ENCODE peak calls at places on chromosome 14, in six cellular contexts. O is BJ, Q is HL-60, U is lung, E is HCT116, P is IMR-90. C is an unnamed sample. For H3K27me3, the result is how much of the 10 kb centered on the place peaks cover.

GRCh38 chr14:77641534-77642341 is 25.3 kb upstream of the SPTLC2 start:
- DNase-seq in Q (peak), E (no peak), P (peak), U (peak), O (no peak), C (peak)

GRCh38 chr14:89061696-89062095 is 237.2 kb downstream of the TTC8 start:
- DNase-seq in O (no peak), P (no peak), Q (no peak), E (no peak), U (no peak), C (no peak)

GRCh38 chr14:24130380-24130716 is at the start of gene FITM1:
- DNase-seq in Q (no peak), E (no peak), U (no peak), O (no peak), P (no peak), C (no peak)

GRCh38 chr14:82125963-82126362 is 592.3 kb upstream of the SEL1L start:
- DNase-seq in O (no peak), P (no peak), Q (no peak), E (no peak), U (no peak), C (no peak)

GRCh38 chr14:47012533-47012932 is 361.0 kb upstream of the RPL10L start:
- DNase-seq in E (no peak), U (no peak), Q (no peak), O (no peak), P (no peak), C (no peak)

GRCh38 chr14:101074124-101075024 is 170.9 kb upstream of the RTL1 start:
- DNase-seq in U (peak), E (no peak), O (no peak), Q (no peak), P (no peak), C (no peak)

GRCh38 chr14:34425095-34425851 is 36.8 kb downstream of the SPTSSA start:
- DNase-seq in E (no peak), P (no peak), O (no peak), Q (no peak), U (no peak), C (no peak)

GRCh38 chr14:37213016-37213415 is 15.3 kb downstream of the MIPOL1 start:
- DNase-seq in P (no peak), Q (no peak), U (no peak), O (no peak), E (no peak), C (no peak)

GRCh38 chr14:42229294-42229693 is 622.6 kb downstream of the LRFN5 start:
- DNase-seq in E (no peak), O (no peak), Q (no peak), U (no peak), P (no peak), C (no peak)

GRCh38 chr14:64848239-64848638 is 31.5 kb downstream of the SPTB start:
- DNase-seq in E (no peak), P (no peak), Q (no peak), O (no peak), U (no peak), C (no peak)

GRCh38 chr14:91911474-91912032 is 35.9 kb downstream of the FBLN5 start:
- DNase-seq in E (peak), P (peak), Q (peak), O (no peak), U (no peak), C (no peak)

GRCh38 chr14:51539571-51540037 is 112.1 kb upstream of the FRMD6 start:
- DNase-seq in Q (no peak), O (peak), U (no peak), P (peak), E (no peak), C (no peak)

GRCh38 chr14:44803239-44803905 is 158.4 kb downstream of the KLHL28 start:
- DNase-seq in P (peak), O (peak), E (peak), Q (peak), U (no peak), C (no peak)

GRCh38 chr14:50972734-50973133 is 28.5 kb upstream of the PYGL start:
- DNase-seq in P (no peak), O (no peak), U (no peak), Q (no peak), E (no peak), C (no peak)

GRCh38 chr14:61491224-61491623 is 169.8 kb downstream of the PRKCH start:
- DNase-seq in Q (no peak), O (no peak), E (no peak), U (no peak), P (no peak), C (no peak)

GRCh38 chr14:51547260-51547659 is 104.5 kb upstream of the FRMD6 start:
- DNase-seq in O (peak), P (peak), E (peak), U (no peak), Q (no peak), C (no peak)

GRCh38 chr14:59919582-59920377 is at the start of gene LRRC9:
- DNase-seq in U (peak), P (no peak), E (no peak), Q (peak), O (no peak), C (peak)

GRCh38 chr14:105508069-105508468 is 17.0 kb downstream of the TEDC1 start:
- DNase-seq in Q (no peak), U (no peak), P (no peak), E (no peak), O (no peak), C (no peak)

GRCh38 chr14:58950555-58950954 is 237.9 kb upstream of the DAAM1 start:
- DNase-seq in Q (no peak), U (no peak), O (no peak), E (no peak), P (no peak), C (no peak)

GRCh38 chr14:75985618-75986438 is at the start of gene IFT43:
- DNase-seq in Q (peak), E (peak), U (peak), O (no peak), P (peak), C (peak)

GRCh38 chr14:92317511-92317910 is 5.5 kb upstream of the SLC24A4 start:
- DNase-seq in P (peak), U (no peak), O (no peak), E (no peak), Q (no peak), C (no peak)

GRCh38 chr14:89858084-89858483 is 96.4 kb downstream of the EFCAB11 start:
- DNase-seq in O (no peak), U (no peak), E (no peak), Q (no peak), P (no peak), C (no peak)

GRCh38 chr14:30129795-30130194 is 202.1 kb upstream of the PRKD1 start:
- DNase-seq in P (peak), Q (no peak), E (no peak), U (no peak), O (no peak), C (no peak)

GRCh38 chr14:53951661-53952265 is 4.9 kb downstream of the BMP4 start:
- DNase-seq in U (no peak), O (no peak), P (no peak), Q (no peak), E (no peak), C (no peak)

GRCh38 chr14:71228711-71229110 is 321.5 kb downstream of the PCNX1 start:
- DNase-seq in U (no peak), Q (no peak), O (no peak), P (no peak), E (no peak), C (no peak)

GRCh38 chr14:56147980-56148901 is 30.0 kb downstream of the PELI2 start:
- DNase-seq in U (no peak), E (no peak), Q (no peak), P (no peak), O (no peak), C (no peak)
- H3K27me3 ChIP-seq in U (under half), E (half or more), Q (under half), P (under half), O (under half), C (under half)

GRCh38 chr14:32932921-32933622 is 5.6 kb upstream of the NPAS3 start:
- DNase-seq in O (no peak), E (no peak), Q (no peak), P (no peak), U (no peak), C (peak)

GRCh38 chr14:32932302-32932920 is 6.3 kb upstream of the NPAS3 start:
- DNase-seq in Q (no peak), P (no peak), O (no peak), E (no peak), U (no peak), C (no peak)

GRCh38 chr14:32933943-32934890 is 4.5 kb upstream of the NPAS3 start:
- DNase-seq in U (no peak), E (no peak), Q (no peak), P (no peak), O (no peak), C (peak)

GRCh38 chr14:32934891-32935633 is 3.6 kb upstream of the NPAS3 start:
- DNase-seq in P (no peak), Q (no peak), O (no peak), E (no peak), U (no peak), C (no peak)

DNA sequence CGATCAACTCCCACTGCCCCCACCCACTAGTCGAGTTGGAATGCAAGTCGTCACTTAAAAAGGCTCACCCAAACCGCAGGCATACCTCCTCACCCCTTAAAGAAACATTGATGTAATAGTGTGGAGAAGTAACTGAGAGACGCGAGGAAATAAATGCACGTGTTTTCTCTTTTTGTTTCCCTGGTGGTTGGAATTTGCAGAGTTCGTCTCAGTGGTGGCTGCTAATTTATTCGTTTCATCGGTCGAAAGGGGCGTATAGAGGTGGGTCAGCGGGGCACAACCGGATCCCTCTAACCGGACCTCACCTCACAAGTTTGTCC is 5.1 kb upstream of the NPAS3 start:
- DNase-seq in O (no peak), E (no peak), P (no peak), Q (no peak), U (no peak), C (no peak)
- H3K27me3 ChIP-seq in O (half or more), E (under half), P (half or more), Q (half or more), U (under half), C (under half)

GRCh38 chr14:22434030-22434429 is 155.0 kb downstream of the DAD1 start:
- DNase-seq in P (no peak), U (no peak), Q (peak), O (no peak), E (no peak), C (no peak)

GRCh38 chr14:22434901-22435565 is 154.0 kb downstream of the DAD1 start:
- DNase-seq in Q (no peak), O (no peak), U (no peak), E (no peak), P (no peak), C (no peak)

GRCh38 chr14:22433059-22433458 is 156.0 kb downstream of the DAD1 start:
- DNase-seq in E (no peak), P (no peak), O (no peak), U (no peak), Q (no peak), C (no peak)

GRCh38 chr14:22429546-22429945 is 159.5 kb downstream of the DAD1 start:
- DNase-seq in E (no peak), O (no peak), P (no peak), U (no peak), Q (peak), C (no peak)

GRCh38 chr14:22432348-22432976 is 156.6 kb downstream of the DAD1 start:
- DNase-seq in E (peak), O (peak), Q (peak), P (peak), U (peak), C (no peak)
- H3K27me3 ChIP-seq in E (half or more), O (under half), Q (under half), P (under half), U (under half), C (under half)

GRCh38 chr14:103103461-103104388 is 9.2 kb downstream of the EXOC3L4 start:
- DNase-seq in P (peak), E (no peak), U (no peak), Q (peak), O (no peak), C (no peak)

GRCh38 chr14:103104389-103104653 is 9.8 kb downstream of the EXOC3L4 start:
- DNase-seq in P (no peak), E (no peak), Q (no peak), O (no peak), U (no peak), C (no peak)

GRCh38 chr14:103101257-103101963 is 6.9 kb downstream of the EXOC3L4 start:
- DNase-seq in Q (no peak), E (no peak), U (no peak), P (no peak), O (no peak), C (no peak)

GRCh38 chr14:103101964-103102688 is 7.6 kb downstream of the EXOC3L4 start:
- DNase-seq in O (no peak), P (no peak), U (no peak), E (no peak), Q (no peak), C (peak)

GRCh38 chr14:103102689-103103260 is 8.2 kb downstream of the EXOC3L4 start:
- DNase-seq in Q (no peak), O (no peak), E (no peak), P (no peak), U (no peak), C (no peak)
- H3K27me3 ChIP-seq in Q (under half), O (under half), E (under half), P (half or more), U (under half), C (under half)

GRCh38 chr14:94599656-94600004 is 12.6 kb upstream of the SERPINA3 start:
- DNase-seq in P (no peak), O (no peak), E (no peak), U (no peak), Q (no peak), C (no peak)

GRCh38 chr14:94600148-94600545 is 12.0 kb upstream of the SERPINA3 start:
- DNase-seq in U (no peak), E (no peak), Q (no peak), P (no peak), O (no peak), C (no peak)

GRCh38 chr14:94598816-94599655 is 13.2 kb upstream of the SERPINA3 start:
- DNase-seq in P (peak), O (peak), Q (no peak), E (peak), U (peak), C (no peak)

GRCh38 chr14:94601961-94602391 is 10.2 kb upstream of the SERPINA3 start:
- DNase-seq in P (peak), Q (no peak), U (peak), E (peak), O (peak), C (peak)

DNA sequence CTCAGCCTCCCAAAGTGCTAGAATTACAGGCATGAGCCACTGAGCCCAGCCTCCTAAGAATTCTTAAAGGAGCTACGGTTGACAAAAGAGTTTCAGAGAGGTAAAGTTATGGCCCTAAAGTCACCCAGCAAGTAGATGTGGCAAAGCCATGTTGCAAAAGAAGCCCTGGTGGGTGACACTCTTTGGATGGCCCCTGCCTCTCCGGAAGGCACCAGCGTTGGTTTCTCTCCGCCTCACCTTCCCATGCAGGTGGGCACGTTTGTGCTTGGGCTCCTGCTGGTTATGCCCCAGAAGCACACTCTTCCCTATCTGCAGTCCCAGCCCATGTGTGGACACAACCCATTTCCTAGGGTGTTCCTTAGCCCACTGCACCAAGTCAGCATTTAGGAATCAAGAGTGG is 9.5 kb upstream of the SERPINA3 start:
- DNase-seq in Q (no peak), P (no peak), U (no peak), O (no peak), E (no peak), C (no peak)
- H3K27me3 ChIP-seq in Q (under half), P (under half), U (under half), O (under half), E (under half), C (under half)

C was measured in heart left ventricle.